ENCODE peak calls at places on chromosomes 2 and 18, in four cellular contexts. F is MM.1S, B is NB4, Q is HepG2. C is an unnamed sample.
A peak's percentile ranks its signal among the peaks of the same experiment; 100 is the strongest.

GRCh38 chr2:95352291-95353054 is 50.0 kb upstream of the FAHD2A start:
- DNase-seq in F (no peak), B (no peak), Q (no peak), C (no peak)

GRCh38 chr2:200649724-200650123 is 63.9 kb downstream of the AOX1 start:
- DNase-seq in B (no peak), F (no peak), Q (no peak), C (no peak)

GRCh38 chr2:209423562-209424541 is at the start of gene MAP2:
- DNase-seq in Q (peak; percentile 61), F (peak; percentile 90), B (peak; percentile 76), C (peak; percentile 94)

GRCh38 chr2:68734688-68735525 is at the start of gene ARHGAP25:
- DNase-seq in Q (no peak), B (peak; percentile 89), F (peak; percentile 33), C (no peak)

GRCh38 chr2:5672749-5673147 is 19.4 kb upstream of the SOX11 start:
- DNase-seq in F (no peak), Q (no peak), B (no peak), C (no peak)

GRCh38 chr2:47815764-47816163 is 32.8 kb downstream of the MSH6 start:
- DNase-seq in B (no peak), F (no peak), Q (no peak), C (no peak)

GRCh38 chr2:189153608-189154007 is 26.0 kb downstream of the COL5A2 start:
- DNase-seq in F (no peak), Q (no peak), B (no peak), C (no peak)

GRCh38 chr18:75408554-75409506 is 18.7 kb downstream of the SMIM21 start:
- DNase-seq in Q (peak; percentile 32), F (no peak), B (peak; percentile 65), C (no peak)

GRCh38 chr2:120303177-120303576 is 42.8 kb upstream of the INHBB start:
- DNase-seq in B (no peak), Q (no peak), F (no peak), C (no peak)

GRCh38 chr18:23340661-23341060 is 112.4 kb upstream of the RIOK3 start:
- DNase-seq in B (no peak), Q (no peak), F (no peak), C (no peak)

GRCh38 chr2:157984866-157985265 is 108.7 kb upstream of the ACVR1 start:
- DNase-seq in B (no peak), F (no peak), Q (no peak), C (no peak)

GRCh38 chr2:235773188-235773928 is 279.5 kb downstream of the AGAP1 start:
- DNase-seq in Q (peak; percentile 27), F (peak; percentile 6), B (no peak), C (no peak)

GRCh38 chr2:101958071-101958470 is 33.7 kb upstream of the IL1R2 start:
- DNase-seq in Q (no peak), F (no peak), B (peak; percentile 56), C (no peak)

GRCh38 chr2:157938556-157938955 is 62.4 kb upstream of the ACVR1 start:
- DNase-seq in F (no peak), Q (no peak), B (no peak), C (no peak)

GRCh38 chr2:75729861-75730260 is 19.1 kb upstream of the GCFC2 start:
- DNase-seq in Q (peak; percentile 12), F (peak; percentile 7), B (peak; percentile 35), C (no peak)

GRCh38 chr18:32469691-32470131 is 971 bp downstream of the GAREM1 start:
- DNase-seq in B (peak; percentile 33), F (peak; percentile 22), Q (no peak), C (no peak)

GRCh38 chr2:223538920-223539440 is 63.2 kb downstream of the SCG2 start:
- DNase-seq in Q (no peak), B (no peak), F (no peak), C (peak; percentile 15)

GRCh38 chr2:132583666-132584360 is 86.2 kb downstream of the LYPD1 start:
- DNase-seq in F (no peak), Q (no peak), B (no peak), C (no peak)

GRCh38 chr2:122960727-122961641 is 1064.1 kb upstream of the CNTNAP5 start:
- DNase-seq in F (no peak), Q (no peak), B (no peak), C (no peak)

GRCh38 chr2:177289824-177290632 is 25.5 kb upstream of the NFE2L2 start:
- DNase-seq in Q (no peak), B (no peak), F (peak; percentile 37), C (no peak)

GRCh38 chr18:3595282-3596273 is 145.6 kb downstream of the TGIF1 start:
- DNase-seq in Q (peak; percentile 92), F (no peak), B (peak; percentile 78), C (no peak)

GRCh38 chr2:182447843-182448242 is 21.0 kb upstream of the PDE1A start:
- DNase-seq in F (no peak), B (no peak), Q (no peak), C (no peak)

GRCh38 chr2:22634167-22634566 is 750.8 kb upstream of the KLHL29 start:
- DNase-seq in Q (no peak), B (no peak), F (no peak), C (no peak)

GRCh38 chr18:37489011-37489410 is 76.6 kb downstream of the CELF4 start:
- DNase-seq in B (no peak), F (no peak), Q (no peak), C (no peak)

GRCh38 chr2:62452701-62453449 is 53.1 kb downstream of the TMEM17 start:
- DNase-seq in F (no peak), B (no peak), Q (no peak), C (no peak)

GRCh38 chr2:69437751-69438154 is 518 bp upstream of the NFU1 start:
- DNase-seq in F (no peak), Q (no peak), B (no peak), C (no peak)

GRCh38 chr2:216350214-216350789 is 22.0 kb downstream of the MARCHF4 start:
- DNase-seq in B (peak; percentile 19), F (no peak), Q (no peak), C (no peak)

GRCh38 chr2:231928481-231928880 is 2.3 kb upstream of the NPPC start:
- DNase-seq in Q (peak; percentile 35), B (no peak), F (no peak), C (no peak)

GRCh38 chr2:12498703-12499102 is 218.0 kb upstream of the TRIB2 start:
- DNase-seq in Q (no peak), F (no peak), B (no peak), C (no peak)

GRCh38 chr18:79396431-79397287 is 929 bp downstream of the NFATC1 start:
- DNase-seq in F (no peak), Q (no peak), B (peak; percentile 52), C (peak; percentile 68)

GRCh38 chr2:236774171-236774570 is 204.5 kb downstream of the ACKR3 start:
- DNase-seq in Q (no peak), B (no peak), F (no peak), C (no peak)

GRCh38 chr2:216882876-216883275 is 23.0 kb upstream of the TNP1 start:
- DNase-seq in B (no peak), F (no peak), Q (no peak), C (no peak)

GRCh38 chr2:96138146-96139145 is at the start of gene ASTL:
- DNase-seq in F (peak; percentile 53), Q (peak; percentile 56), B (peak; percentile 65), C (no peak)

GRCh38 chr2:46210063-46210462 is 87.1 kb upstream of the EPAS1 start:
- DNase-seq in F (no peak), Q (no peak), B (no peak), C (no peak)

GRCh38 chr2:228181098-228182019 is at the start of gene SPHKAP:
- DNase-seq in F (no peak), B (no peak), Q (no peak), C (peak; percentile 48)

GRCh38 chr2:122009546-122009945 is 254.1 kb downstream of the TSN start:
- DNase-seq in Q (no peak), B (no peak), F (no peak), C (no peak)

GRCh38 chr2:160408575-160409291 is 84.9 kb downstream of the RBMS1 start:
- DNase-seq in F (no peak), Q (no peak), B (no peak), C (peak; percentile 40)

GRCh38 chr2:142165790-142166189 is 35.0 kb upstream of the LRP1B start:
- DNase-seq in Q (peak; percentile 38), F (peak; percentile 59), B (peak; percentile 85), C (no peak)
- TF ChIP-seq CTCF in Q (peak; percentile 55), F (peak; percentile 38), B (peak; percentile 53), C (no peak)

GRCh38 chr2:98577313-98577712 is 31.0 kb downstream of the COA5 start:
- DNase-seq in F (no peak), B (peak; percentile 15), Q (no peak), C (no peak)
- TF ChIP-seq CTCF in F (peak; percentile 8), B (peak; percentile 18), Q (no peak), C (no peak)

GRCh38 chr2:41500895-41501294 is 546.9 kb upstream of the PKDCC start:
- DNase-seq in F (no peak), Q (no peak), B (no peak), C (no peak)

GRCh38 chr2:41498791-41499190 is 549.0 kb upstream of the PKDCC start:
- DNase-seq in F (no peak), B (no peak), Q (no peak), C (no peak)

GRCh38 chr2:41495050-41495449 is 552.8 kb upstream of the PKDCC start:
- DNase-seq in Q (no peak), F (no peak), B (peak; percentile 27), C (peak; percentile 14)

GRCh38 chr2:41502752-41503151 is 545.1 kb upstream of the PKDCC start:
- DNase-seq in Q (no peak), B (no peak), F (no peak), C (no peak)

GRCh38 chr2:41496908-41497307 is 550.9 kb upstream of the PKDCC start:
- DNase-seq in Q (no peak), B (peak; percentile 11), F (peak; percentile 41), C (no peak)
- TF ChIP-seq CTCF in Q (no peak), B (peak; percentile 38), F (peak; percentile 62), C (peak; percentile 27)

DNA sequence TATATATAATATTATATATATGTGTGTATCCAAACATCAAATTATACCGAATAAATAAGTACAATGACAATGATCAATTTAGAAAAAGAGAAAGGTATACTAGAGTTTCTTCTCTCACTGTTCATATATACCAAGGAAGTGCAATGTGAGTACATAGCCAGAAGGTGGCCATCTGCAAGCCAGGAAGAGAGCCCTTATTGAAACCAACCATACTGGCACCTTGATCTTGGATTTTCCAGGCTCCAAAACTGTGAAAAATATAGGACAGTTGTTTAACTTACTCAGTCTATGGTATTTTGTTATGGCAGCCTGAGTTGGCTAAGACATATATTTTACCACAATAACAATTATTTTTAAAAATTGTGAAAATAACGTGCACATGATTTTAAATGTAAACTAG is 1490.2 kb upstream of the SLC39A10 start:
- DNase-seq in F (peak; percentile 33), Q (peak; percentile 39), B (peak; percentile 38), C (peak; percentile 16)
- TF ChIP-seq CTCF in F (peak; percentile 46), Q (peak; percentile 65), B (peak; percentile 56), C (peak; percentile 71)

DNA sequence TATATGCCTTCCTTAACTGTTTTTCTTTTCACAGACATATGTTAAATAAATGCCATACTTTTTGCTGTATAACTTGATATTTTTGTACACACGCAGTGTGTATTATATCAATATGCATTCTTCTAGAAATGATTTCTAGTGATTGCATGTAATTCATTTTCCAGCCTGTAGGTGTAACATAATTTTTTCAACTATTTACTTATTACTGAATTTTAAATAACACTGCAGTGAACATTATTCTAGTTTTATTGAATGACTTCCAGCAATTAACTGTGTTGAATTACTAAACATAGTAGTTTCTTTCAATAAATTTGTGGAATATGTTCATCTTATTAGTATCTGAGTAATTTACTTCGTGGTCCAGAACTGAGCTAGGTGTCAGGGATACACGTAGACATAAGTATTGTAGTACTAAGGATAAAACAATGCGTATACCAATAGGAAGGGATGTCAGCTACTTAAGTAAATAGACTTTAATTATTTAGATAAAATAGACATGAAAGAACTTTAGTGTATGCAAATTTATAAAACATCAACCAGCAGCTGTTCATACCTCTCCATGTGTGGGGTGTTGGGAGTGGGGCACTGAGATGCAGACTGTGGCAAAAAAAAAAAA is 28.0 kb downstream of the TANC1 start:
- DNase-seq in F (no peak), B (no peak), Q (no peak), C (no peak)
- TF ChIP-seq CTCF in F (peak; percentile 43), B (no peak), Q (no peak), C (peak; percentile 84)

C was measured in glutamatergic neuron.